ENCODE peak calls at places on chromosomes 3 and 15, in eight cellular contexts. G is HCT116, H is uterus, P is fibroblast of pulmonary artery, Z is gastrocnemius medialis, O is A549, I is A673, J is sigmoid colon. M is an unnamed sample.

GRCh38 chr3:16391936-16392536 is 121.5 kb downstream of the RFTN1 start:
- DNase-seq in G (no peak), H (peak), P (no peak), Z (no peak), O (no peak), I (no peak), J (no peak), M (no peak)

GRCh38 chr15:101795455-101795854 is 7.9 kb upstream of the OR4F6 start:
- DNase-seq in G (no peak), H (no peak), P (peak), Z (no peak), O (no peak), I (no peak), J (no peak), M (peak)

GRCh38 chr15:65829150-65829764 is 37.2 kb upstream of the DENND4A start:
- DNase-seq in G (peak), H (no peak), P (peak), Z (no peak), O (peak), I (peak), J (no peak), M (peak)

GRCh38 chr3:12515631-12516030 is 29.7 kb downstream of the MKRN2OS start:
- DNase-seq in G (no peak), H (no peak), P (no peak), Z (no peak), O (no peak), I (no peak), J (no peak), M (no peak)

GRCh38 chr15:79644091-79644490 is 212.0 kb downstream of the MINAR1 start:
- DNase-seq in G (no peak), H (no peak), P (peak), Z (no peak), O (peak), I (peak), J (no peak), M (peak)

GRCh38 chr3:44999782-45000181 is 23.7 kb downstream of the EXOSC7 start:
- DNase-seq in G (no peak), H (no peak), P (no peak), Z (no peak), O (no peak), I (no peak), J (no peak), M (peak)

GRCh38 chr15:59436774-59437472 is 1.1 kb upstream of the FAM81A start:
- DNase-seq in G (no peak), H (no peak), P (peak), Z (no peak), O (no peak), I (peak), J (peak), M (no peak)

GRCh38 chr15:31300981-31301686 is 25.5 kb upstream of the KLF13 start:
- DNase-seq in G (no peak), H (no peak), P (no peak), Z (peak), O (no peak), I (no peak), J (peak), M (no peak)

GRCh38 chr3:161950318-161950717 is 453.7 kb downstream of the OTOL1 start:
- DNase-seq in G (no peak), H (no peak), P (no peak), Z (no peak), O (no peak), I (peak), J (no peak), M (no peak)

GRCh38 chr3:116112686-116113085 is 332.6 kb downstream of the LSAMP start:
- DNase-seq in G (no peak), H (no peak), P (peak), Z (no peak), O (no peak), I (peak), J (no peak), M (peak)

GRCh38 chr15:92624401-92624991 is 31.1 kb downstream of the FAM174B start:
- DNase-seq in G (no peak), H (peak), P (peak), Z (peak), O (no peak), I (no peak), J (peak), M (no peak)

GRCh38 chr15:98799461-98799971 is 151.2 kb downstream of the IGF1R start:
- DNase-seq in G (no peak), H (no peak), P (peak), Z (no peak), O (peak), I (peak), J (no peak), M (peak)

GRCh38 chr3:25493246-25493645 is 65.2 kb downstream of the RARB start:
- DNase-seq in G (no peak), H (no peak), P (peak), Z (no peak), O (no peak), I (no peak), J (no peak), M (no peak)

GRCh38 chr15:63176302-63176701 is 13.1 kb upstream of the RAB8B start:
- DNase-seq in G (no peak), H (no peak), P (no peak), Z (no peak), O (no peak), I (no peak), J (no peak), M (peak)

GRCh38 chr3:74426571-74426970 is 187.9 kb downstream of the CNTN3 start:
- DNase-seq in G (no peak), H (no peak), P (peak), Z (no peak), O (no peak), I (no peak), J (no peak), M (peak)

GRCh38 chr3:153783106-153783505 is 338.1 kb upstream of the ARHGEF26 start:
- DNase-seq in G (no peak), H (no peak), P (peak), Z (no peak), O (no peak), I (peak), J (peak), M (no peak)

GRCh38 chr15:48396020-48396419 is 64.8 kb downstream of the DUT start:
- DNase-seq in G (no peak), H (no peak), P (no peak), Z (no peak), O (no peak), I (no peak), J (no peak), M (no peak)

GRCh38 chr15:67142142-67143092 is 77.0 kb downstream of the SMAD3 start:
- DNase-seq in G (no peak), H (peak), P (peak), Z (peak), O (no peak), I (no peak), J (peak), M (peak)

GRCh38 chr15:86541540-86541939 is 461.9 kb downstream of the AGBL1 start:
- DNase-seq in G (no peak), H (no peak), P (no peak), Z (no peak), O (no peak), I (no peak), J (no peak), M (peak)

GRCh38 chr3:78951546-78951945 is 816.3 kb downstream of the ROBO1 start:
- DNase-seq in G (no peak), H (no peak), P (no peak), Z (no peak), O (no peak), I (no peak), J (no peak), M (no peak)

GRCh38 chr3:129230311-129231019 is 18.9 kb upstream of the COPG1 start:
- DNase-seq in G (no peak), H (no peak), P (peak), Z (no peak), O (no peak), I (no peak), J (no peak), M (peak)

GRCh38 chr3:126912491-126913195 is 70.3 kb upstream of the PLXNA1 start:
- DNase-seq in G (no peak), H (no peak), P (no peak), Z (no peak), O (no peak), I (no peak), J (no peak), M (no peak)

GRCh38 chr15:70483513-70483912 is 279.8 kb downstream of the UACA start:
- DNase-seq in G (no peak), H (no peak), P (no peak), Z (no peak), O (no peak), I (no peak), J (no peak), M (no peak)

GRCh38 chr3:8201886-8202285 is 299.7 kb upstream of the LMCD1 start:
- DNase-seq in G (no peak), H (no peak), P (peak), Z (no peak), O (no peak), I (peak), J (no peak), M (peak)

GRCh38 chr3:136476280-136476679 is 226.1 kb downstream of the PCCB start:
- DNase-seq in G (no peak), H (no peak), P (no peak), Z (no peak), O (no peak), I (no peak), J (no peak), M (no peak)

GRCh38 chr3:192039593-192039992 is 578.6 kb downstream of the PYDC2 start:
- DNase-seq in G (no peak), H (no peak), P (no peak), Z (no peak), O (no peak), I (no peak), J (no peak), M (no peak)

GRCh38 chr3:25478358-25478757 is 50.3 kb downstream of the RARB start:
- DNase-seq in G (no peak), H (no peak), P (no peak), Z (no peak), O (no peak), I (no peak), J (no peak), M (no peak)

GRCh38 chr3:29694783-29695182 is 413.9 kb downstream of the RBMS3 start:
- DNase-seq in G (peak), H (no peak), P (peak), Z (no peak), O (peak), I (peak), J (no peak), M (peak)

GRCh38 chr15:39331584-39331983 is 249.3 kb upstream of the THBS1 start:
- DNase-seq in G (no peak), H (no peak), P (no peak), Z (no peak), O (no peak), I (no peak), J (no peak), M (peak)

GRCh38 chr15:91426412-91426811 is 326.4 kb downstream of the SV2B start:
- DNase-seq in G (no peak), H (no peak), P (no peak), Z (no peak), O (no peak), I (no peak), J (no peak), M (peak)

GRCh38 chr15:51053571-51053970 is 41.1 kb downstream of the TNFAIP8L3 start:
- DNase-seq in G (no peak), H (no peak), P (no peak), Z (no peak), O (no peak), I (no peak), J (no peak), M (no peak)

GRCh38 chr3:16841906-16842709 is 42.6 kb upstream of the PLCL2 start:
- DNase-seq in G (no peak), H (no peak), P (no peak), Z (peak), O (no peak), I (no peak), J (peak), M (no peak)

GRCh38 chr3:184578822-184579221 is 17.2 kb downstream of the EPHB3 start:
- DNase-seq in G (no peak), H (no peak), P (no peak), Z (no peak), O (no peak), I (no peak), J (no peak), M (no peak)

GRCh38 chr15:40894689-40895308 is 549 bp downstream of the VPS18 start:
- DNase-seq in G (peak), H (peak), P (peak), Z (peak), O (peak), I (peak), J (peak), M (peak)

GRCh38 chr15:64070965-64071851 is 22.4 kb downstream of the CIAO2A start:
- DNase-seq in G (no peak), H (peak), P (peak), Z (peak), O (peak), I (no peak), J (peak), M (peak)

GRCh38 chr3:99579246-99579645 is 59.1 kb upstream of the COL8A1 start:
- DNase-seq in G (no peak), H (no peak), P (peak), Z (no peak), O (no peak), I (peak), J (no peak), M (peak)

GRCh38 chr3:113166719-113167492 is 44.5 kb upstream of the BOC start:
- DNase-seq in G (no peak), H (peak), P (peak), Z (peak), O (no peak), I (peak), J (peak), M (peak)

GRCh38 chr3:131892331-131892730 is 142.5 kb downstream of the CPNE4 start:
- DNase-seq in G (no peak), H (no peak), P (no peak), Z (no peak), O (no peak), I (no peak), J (no peak), M (no peak)
- TF ChIP-seq CTCF in G (peak), H (no peak), P (no peak), Z (no peak), O (no peak), I (no peak), J (no peak), M (no peak)

DNA sequence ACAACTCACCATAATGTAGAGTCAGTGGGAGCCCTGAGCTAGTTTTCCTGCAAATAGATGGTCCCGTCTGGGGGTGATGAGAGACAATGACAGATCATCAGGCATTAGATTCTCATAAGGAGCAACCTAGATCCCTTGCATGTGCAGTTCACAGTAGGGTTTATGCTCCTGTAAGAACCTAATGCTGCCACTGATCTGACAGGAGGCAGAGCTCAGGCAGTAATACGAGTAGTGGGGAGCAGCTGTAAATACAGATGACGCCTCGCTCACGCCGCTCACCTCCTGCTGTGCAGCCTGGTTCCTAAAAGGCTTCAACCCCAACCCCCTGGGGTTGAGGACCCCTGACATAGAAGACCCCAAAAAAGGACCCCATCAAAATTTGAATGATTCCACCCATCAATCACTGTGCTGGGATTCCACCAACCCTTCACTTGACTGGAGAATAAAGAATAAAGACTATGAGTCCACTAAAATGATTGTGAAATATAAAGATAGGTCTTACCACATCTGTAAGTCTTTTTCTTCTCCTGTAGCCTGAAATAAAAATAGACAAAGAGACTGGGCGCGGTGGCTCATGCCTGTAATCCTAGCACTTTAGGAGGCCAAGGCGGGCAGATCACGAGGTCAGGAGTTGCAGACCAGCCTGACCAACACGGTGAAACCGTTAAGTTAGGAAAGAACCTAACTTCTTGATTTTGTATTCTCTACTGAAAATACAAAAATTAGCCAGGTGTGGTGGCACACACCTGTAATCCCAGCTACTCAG is 9.9 kb upstream of the UBL7 start:
- DNase-seq in G (no peak), H (no peak), P (no peak), Z (peak), O (no peak), I (no peak), J (no peak), M (no peak)
- H3K4me3 ChIP-seq in G (no peak), H (no peak), P (no peak), Z (peak), O (no peak), I (no peak), J (no peak), M (no peak)

DNA sequence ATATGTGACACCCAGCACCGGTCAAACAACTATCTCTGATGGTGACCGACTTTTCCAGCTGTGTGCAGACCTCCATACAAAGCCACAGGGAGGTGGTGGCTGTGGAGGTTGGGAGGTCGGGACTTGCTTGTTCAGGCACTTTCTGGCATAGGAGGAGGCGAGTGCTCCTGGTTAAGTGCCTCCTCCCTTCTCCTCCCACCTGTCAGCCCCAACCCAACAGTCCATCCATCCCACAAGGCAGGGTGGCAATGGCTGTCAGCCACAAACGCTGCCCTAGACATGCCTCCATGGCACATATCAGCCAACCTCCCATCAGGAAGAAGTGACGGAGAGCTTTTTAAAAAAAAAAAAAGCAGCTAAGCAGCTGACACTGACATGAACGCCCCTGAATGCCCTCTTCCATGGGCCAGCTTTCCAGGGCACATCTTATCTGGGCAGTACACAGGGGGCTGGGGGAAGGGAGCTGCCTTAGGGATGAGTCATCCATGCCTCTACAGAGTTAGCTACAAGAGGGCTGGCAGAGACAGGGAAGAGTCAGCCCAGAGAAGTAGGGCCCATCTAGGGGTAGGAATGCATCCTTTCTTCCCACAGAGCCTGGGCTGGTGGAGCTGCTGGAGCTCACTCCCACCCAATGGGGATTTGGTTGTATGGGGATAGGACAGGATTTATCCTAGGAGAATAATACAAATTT is 41.2 kb downstream of the CCDC12 start:
- DNase-seq in G (peak), H (peak), P (peak), Z (peak), O (peak), I (peak), J (peak), M (peak)
- TF ChIP-seq CTCF in G (peak), H (peak), P (peak), Z (peak), O (peak), I (peak), J (peak), M (peak)

GRCh38 chr3:193905993-193906396 is 230.0 kb upstream of the HES1 start:
- DNase-seq in G (no peak), H (no peak), P (no peak), Z (no peak), O (no peak), I (no peak), J (no peak), M (no peak)
- H3K4me3 ChIP-seq in G (no peak), H (no peak), P (no peak), Z (no peak), O (no peak), I (no peak), J (no peak), M (no peak)

GRCh38 chr3:37989821-37990480 is 635 bp upstream of the VILL start:
- DNase-seq in G (no peak), H (no peak), P (no peak), Z (no peak), O (no peak), I (no peak), J (peak), M (no peak)
- TF ChIP-seq CTCF in G (no peak), H (no peak), P (no peak), Z (no peak), O (no peak), I (no peak), J (no peak), M (no peak)

DNA sequence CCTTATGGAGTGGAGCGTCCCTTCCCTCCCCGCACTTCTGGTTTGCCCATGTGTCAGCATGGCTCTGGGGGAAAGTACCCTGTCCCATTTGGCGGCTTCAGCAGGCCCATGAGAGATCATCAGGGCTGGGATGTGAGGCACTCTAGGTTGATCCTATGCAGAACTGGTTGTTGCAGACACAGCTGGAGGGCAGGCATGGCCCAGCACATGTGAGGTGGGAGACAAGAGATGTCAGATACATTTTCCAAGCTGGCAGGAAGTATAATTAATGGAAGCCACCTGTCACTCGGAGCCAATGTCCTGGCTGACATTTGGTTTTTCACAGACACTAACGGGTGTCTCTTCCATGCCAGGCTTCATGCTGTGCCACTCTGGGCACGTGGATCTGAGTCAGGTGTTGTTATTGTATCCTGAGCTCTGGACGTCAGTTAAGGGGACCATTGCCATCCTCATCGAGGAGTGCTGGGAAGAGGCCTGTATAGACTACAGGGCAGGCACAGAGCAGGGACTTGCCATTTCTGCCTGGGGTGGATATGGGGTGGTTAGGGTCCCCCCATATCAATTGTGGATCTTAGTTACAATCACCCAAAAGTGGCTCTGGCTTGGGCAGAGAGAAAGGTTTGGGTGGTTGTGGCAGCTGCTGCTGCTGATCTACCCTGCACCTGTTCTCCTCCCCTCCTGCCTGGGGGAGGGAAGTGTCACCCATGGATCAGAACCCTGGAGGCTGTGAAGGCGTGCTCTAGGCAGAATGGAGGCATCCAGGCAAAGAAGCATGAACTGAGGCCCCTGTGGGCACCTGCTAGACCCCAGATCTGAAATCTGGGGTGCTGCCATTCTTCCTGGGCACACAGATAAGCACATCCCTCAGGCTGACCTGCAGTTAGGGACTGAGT is 140.7 kb downstream of the FBLN2 start:
- DNase-seq in G (no peak), H (no peak), P (no peak), Z (peak), O (no peak), I (no peak), J (no peak), M (no peak)
- H3K4me3 ChIP-seq in G (no peak), H (no peak), P (no peak), Z (no peak), O (no peak), I (no peak), J (no peak), M (no peak)

M was measured in epithelial cell of esophagus.